ENCODE peak calls at places on chromosome 12, in eight cellular contexts. H is islet precursor cell, B is endothelial cell, K is AG09319, W is hippocampal formation, R is AG09309, P is fibroblast of the aortic adventitia, O is GM23338. D is an unnamed sample.

GRCh38 chr12:99146730-99147129 is 500.8 kb upstream of the GARIN6 start:
- DNase-seq in H (no peak), B (no peak), K (no peak), W (no peak), R (no peak), P (no peak), O (no peak), D (no peak)

GRCh38 chr12:107406932-107407331 is 278.7 kb upstream of the PWP1 start:
- DNase-seq in H (no peak), B (no peak), K (no peak), W (no peak), R (no peak), P (no peak), O (no peak), D (no peak)

GRCh38 chr12:93879476-93880376 is 202.6 kb downstream of the CRADD start:
- DNase-seq in H (peak; percentile 68), B (no peak), K (no peak), W (no peak), R (peak; percentile 88), P (peak; percentile 80), O (no peak), D (peak; percentile 20)

GRCh38 chr12:7588703-7589329 is 76.9 kb downstream of the APOBEC1 start:
- DNase-seq in H (no peak), B (peak; percentile 20), K (peak; percentile 24), W (peak; percentile 7), R (peak; percentile 35), P (peak; percentile 70), O (peak; percentile 77), D (peak; percentile 22)

GRCh38 chr12:100279612-100280244 is 12.8 kb downstream of the SCYL2 start:
- DNase-seq in H (peak; percentile 83), B (no peak), K (no peak), W (no peak), R (no peak), P (no peak), O (peak; percentile 70), D (no peak)

GRCh38 chr12:59708059-59708458 is 112.2 kb downstream of the SLC16A7 start:
- DNase-seq in H (no peak), B (no peak), K (peak; percentile 7), W (no peak), R (peak; percentile 52), P (peak; percentile 79), O (no peak), D (no peak)

GRCh38 chr12:66813137-66813867 is 134.4 kb upstream of the GRIP1 start:
- DNase-seq in H (no peak), B (peak; percentile 17), K (no peak), W (no peak), R (no peak), P (no peak), O (no peak), D (no peak)

GRCh38 chr12:49413010-49413409 is 45.7 kb downstream of the SPATS2 start:
- DNase-seq in H (no peak), B (no peak), K (no peak), W (no peak), R (no peak), P (no peak), O (no peak), D (no peak)

GRCh38 chr12:118015944-118016343 is 559 bp upstream of the RFC5 start:
- DNase-seq in H (no peak), B (no peak), K (no peak), W (no peak), R (no peak), P (no peak), O (no peak), D (no peak)

GRCh38 chr12:8916154-8916553 is 1.8 kb downstream of the PHC1 start:
- DNase-seq in H (no peak), B (no peak), K (no peak), W (no peak), R (no peak), P (no peak), O (no peak), D (no peak)

GRCh38 chr12:16513231-16513630 is 92.7 kb downstream of the LMO3 start:
- DNase-seq in H (no peak), B (no peak), K (no peak), W (no peak), R (no peak), P (no peak), O (no peak), D (no peak)

GRCh38 chr12:51217133-51217967 is 512 bp downstream of the POU6F1 start:
- DNase-seq in H (peak; percentile 78), B (peak; percentile 45), K (no peak), W (peak; percentile 47), R (no peak), P (no peak), O (peak; percentile 65), D (peak; percentile 16)

GRCh38 chr12:45974171-45974719 is 16.1 kb downstream of the SCAF11 start:
- DNase-seq in H (no peak), B (no peak), K (no peak), W (no peak), R (no peak), P (no peak), O (no peak), D (no peak)

GRCh38 chr12:31204995-31205582 is 120.9 kb downstream of the SINHCAF start:
- DNase-seq in H (no peak), B (no peak), K (no peak), W (no peak), R (peak; percentile 11), P (peak; percentile 47), O (no peak), D (peak; percentile 11)

GRCh38 chr12:42326466-42327226 is 679 bp downstream of the PPHLN1 start:
- DNase-seq in H (no peak), B (no peak), K (no peak), W (no peak), R (no peak), P (peak; percentile 43), O (no peak), D (peak; percentile 17)

GRCh38 chr12:75657866-75658265 is 146.5 kb upstream of the KRR1 start:
- DNase-seq in H (no peak), B (no peak), K (no peak), W (no peak), R (no peak), P (peak; percentile 73), O (no peak), D (no peak)

GRCh38 chr12:25276199-25276937 is 25.6 kb upstream of the KRAS start:
- DNase-seq in H (no peak), B (no peak), K (peak; percentile 49), W (no peak), R (peak; percentile 34), P (peak; percentile 79), O (no peak), D (peak; percentile 66)

GRCh38 chr12:76450690-76451089 is 102.5 kb upstream of the BBS10 start:
- DNase-seq in H (peak; percentile 64), B (no peak), K (no peak), W (no peak), R (no peak), P (peak; percentile 80), O (no peak), D (peak; percentile 52)

GRCh38 chr12:78559441-78559840 is 305.1 kb upstream of the SYT1 start:
- DNase-seq in H (no peak), B (no peak), K (no peak), W (no peak), R (no peak), P (peak; percentile 8), O (no peak), D (no peak)

GRCh38 chr12:52832960-52833905 is 878 bp downstream of the KRT79 start:
- DNase-seq in H (no peak), B (no peak), K (no peak), W (no peak), R (no peak), P (no peak), O (no peak), D (no peak)

GRCh38 chr12:41293011-41293410 is 104.9 kb downstream of the PDZRN4 start:
- DNase-seq in H (no peak), B (no peak), K (no peak), W (no peak), R (no peak), P (no peak), O (no peak), D (no peak)

GRCh38 chr12:46790066-46790465 is 35.7 kb downstream of the SLC38A4 start:
- DNase-seq in H (no peak), B (no peak), K (no peak), W (no peak), R (no peak), P (no peak), O (no peak), D (no peak)

GRCh38 chr12:46831335-46832083 is 5.7 kb upstream of the SLC38A4 start:
- DNase-seq in H (peak; percentile 65), B (peak; percentile 46), K (no peak), W (no peak), R (no peak), P (no peak), O (peak; percentile 63), D (no peak)

GRCh38 chr12:8493084-8493483 is 20.2 kb upstream of the CLEC4D start:
- DNase-seq in H (no peak), B (no peak), K (no peak), W (no peak), R (no peak), P (no peak), O (no peak), D (no peak)